ENCODE peak calls at places on chromosomes 4 and X, in eight cellular contexts. C is heart right ventricle; F is upper lobe of left lung; L is right lobe of liver; V is upper lobe of right lung; X is lower lobe of right lung; K is CD8-positive, alpha-beta T cell; S is left lung. H is an unnamed sample. For H3K36me3, the result is how much of the 10 kb centered on the place peaks cover.

GRCh38 chrX:134443020-134443419 is 16.9 kb upstream of the HPRT1 start:
- ATAC-seq in S (no peak), L (no peak), F (no peak), V (no peak), C (no peak), X (no peak), K (no peak), H (no peak)

GRCh38 chrX:47247206-47247998 is 14.6 kb downstream of the USP11 start:
- ATAC-seq in C (no peak), L (no peak), S (no peak), V (no peak), F (no peak), X (no peak), K (no peak), H (no peak)

GRCh38 chrX:43693602-43694406 is 37.7 kb downstream of the MAOA start:
- ATAC-seq in X (peak), L (peak), C (peak), S (peak), F (no peak), K (no peak), V (peak), H (no peak)

GRCh38 chr4:185013715-185014114 is 4.6 kb upstream of the HELT start:
- ATAC-seq in L (no peak), V (no peak), X (no peak), S (no peak), C (no peak), K (no peak), F (no peak), H (no peak)

GRCh38 chr4:176288020-176288419 is 19.0 kb upstream of the ASB5 start:
- ATAC-seq in S (no peak), L (no peak), X (no peak), F (no peak), V (no peak), K (no peak), C (no peak), H (no peak)

GRCh38 chr4:77922158-77923094 is 59.8 kb downstream of the MRPL1 start:
- ATAC-seq in S (no peak), X (no peak), K (no peak), L (peak), C (no peak), V (no peak), F (no peak), H (no peak)

GRCh38 chr4:179751669-179752068 is 2309.4 kb upstream of the AGA start:
- ATAC-seq in K (no peak), F (no peak), X (no peak), S (no peak), C (no peak), V (no peak), L (no peak), H (no peak)

GRCh38 chrX:118574666-118575065 is 79.1 kb downstream of the DOCK11 start:
- ATAC-seq in X (no peak), S (no peak), F (no peak), K (no peak), L (no peak), C (no peak), V (no peak), H (no peak)

GRCh38 chr4:90598741-90599140 is 471.5 kb downstream of the CCSER1 start:
- ATAC-seq in V (no peak), X (no peak), K (no peak), L (no peak), F (no peak), C (no peak), S (no peak), H (no peak)

GRCh38 chrX:85573801-85574200 is 194.3 kb upstream of the POF1B start:
- ATAC-seq in S (no peak), X (no peak), C (no peak), V (no peak), L (no peak), F (no peak), K (no peak), H (no peak)

GRCh38 chrX:47321386-47321785 is 49.0 kb upstream of the ZNF157 start:
- ATAC-seq in L (no peak), K (no peak), X (peak), F (no peak), C (no peak), V (peak), S (peak), H (peak)

GRCh38 chr4:115515379-115516171 is 402.2 kb upstream of the NDST4 start:
- ATAC-seq in S (no peak), C (no peak), L (no peak), K (no peak), F (no peak), V (no peak), X (no peak), H (no peak)

GRCh38 chr4:157447195-157447594 is 226.7 kb downstream of the GRIA2 start:
- ATAC-seq in S (no peak), X (no peak), C (no peak), V (no peak), F (no peak), L (no peak), K (no peak), H (no peak)

GRCh38 chrX:65407157-65407626 is 127.4 kb downstream of the LAS1L start:
- ATAC-seq in S (peak), X (peak), F (peak), K (no peak), C (peak), V (no peak), L (no peak), H (no peak)

GRCh38 chr4:133524369-133524768 is 375.3 kb downstream of the PCDH10 start:
- ATAC-seq in K (no peak), C (no peak), F (no peak), X (no peak), V (no peak), S (peak), L (no peak), H (no peak)

GRCh38 chrX:12383196-12383595 is 244.9 kb downstream of the FRMPD4 start:
- ATAC-seq in F (no peak), L (no peak), C (no peak), V (no peak), S (no peak), X (no peak), K (no peak), H (no peak)

GRCh38 chrX:1502241-1502640 is 34.7 kb downstream of the P2RY8 start:
- ATAC-seq in L (no peak), F (no peak), K (no peak), C (no peak), X (no peak), V (no peak), S (no peak), H (no peak)

GRCh38 chr4:33966808-33967207 is 2277.5 kb downstream of the ARAP2 start:
- ATAC-seq in L (no peak), C (no peak), V (no peak), F (no peak), K (no peak), X (no peak), S (no peak), H (no peak)

GRCh38 chr4:143262838-143263237 is 73.8 kb upstream of the GAB1 start:
- ATAC-seq in F (no peak), K (no peak), V (no peak), L (no peak), C (no peak), S (no peak), X (no peak), H (no peak)

GRCh38 chr4:2850966-2851782 is 7.5 kb downstream of the ADD1 start:
- ATAC-seq in V (no peak), L (no peak), S (no peak), X (no peak), K (no peak), F (no peak), C (no peak), H (no peak)

GRCh38 chr4:122854444-122854843 is 27.8 kb downstream of the FGF2 start:
- ATAC-seq in V (peak), X (peak), S (peak), K (no peak), C (peak), L (peak), F (peak), H (peak)

GRCh38 chr4:38782452-38783108 is at the start of gene TLR10:
- ATAC-seq in V (peak), C (peak), K (peak), F (peak), X (peak), L (peak), S (peak), H (no peak)

GRCh38 chr4:27018076-27018475 is 157.4 kb downstream of the STIM2 start:
- ATAC-seq in F (no peak), K (no peak), S (no peak), V (no peak), X (no peak), C (no peak), L (no peak), H (no peak)

GRCh38 chr4:175560628-175561027 is 251.4 kb downstream of the GPM6A start:
- ATAC-seq in V (no peak), C (no peak), F (no peak), S (peak), X (no peak), K (no peak), L (peak), H (no peak)

GRCh38 chr4:91830681-91831395 is 472.9 kb upstream of the GRID2 start:
- ATAC-seq in F (no peak), X (no peak), S (no peak), L (no peak), C (no peak), V (no peak), K (no peak), H (no peak)

GRCh38 chr4:87108142-87108546 is 112.3 kb downstream of the KLHL8 start:
- ATAC-seq in K (no peak), S (peak), L (peak), C (peak), X (peak), V (peak), F (peak), H (peak)

GRCh38 chr4:177381762-177382310 is 60.4 kb downstream of the AGA start:
- ATAC-seq in S (no peak), V (peak), X (no peak), C (no peak), L (no peak), F (peak), K (no peak), H (no peak)

GRCh38 chr4:84965558-84966381 is 720 bp downstream of the WDFY3 start:
- ATAC-seq in K (no peak), L (peak), V (peak), S (peak), X (peak), F (peak), C (peak), H (peak)

GRCh38 chr4:84964995-84965557 is 1.4 kb downstream of the WDFY3 start:
- ATAC-seq in F (no peak), L (no peak), C (no peak), X (no peak), V (no peak), S (no peak), K (no peak), H (no peak)

GRCh38 chr4:84966382-84967291 is at the start of gene WDFY3:
- ATAC-seq in C (peak), L (peak), V (peak), K (no peak), X (peak), F (peak), S (peak), H (peak)

GRCh38 chr4:84968936-84969335 is 2.4 kb upstream of the WDFY3 start:
- ATAC-seq in L (no peak), S (no peak), X (no peak), K (no peak), V (no peak), F (no peak), C (no peak), H (no peak)

DNA sequence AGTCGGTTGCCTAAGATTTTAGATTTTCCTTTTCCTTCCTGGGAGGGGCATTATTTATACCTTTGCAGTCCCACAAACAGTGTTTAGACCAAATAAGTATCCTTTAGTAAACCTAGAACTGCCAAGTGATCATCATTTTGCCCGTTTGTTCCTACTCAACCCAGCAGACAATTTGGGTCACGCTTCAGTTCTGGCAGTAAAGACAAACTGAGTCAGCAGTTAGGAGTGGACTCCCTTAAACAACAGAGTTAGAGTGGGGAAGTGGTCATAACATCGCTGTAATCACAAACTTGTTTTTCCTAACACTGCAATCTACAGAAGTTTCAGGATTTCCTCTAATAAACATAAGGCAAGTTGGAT is 782 bp upstream of the WDFY3 start:
- ATAC-seq in F (peak), X (peak), V (no peak), K (no peak), C (peak), S (peak), L (peak), H (peak)
- H3K4me3 ChIP-seq in F (peak), X (peak), V (peak), K (no peak), C (peak), S (peak), L (peak), H (peak)

GRCh38 chr4:153602758-153603157 is 81.3 kb upstream of the TLR2 start:
- ATAC-seq in F (no peak), C (no peak), K (no peak), X (no peak), V (no peak), L (no peak), S (no peak), H (no peak)
- H3K36me3 ChIP-seq in F (under half), C (half or more), K (half or more), X (half or more), V (half or more), L (under half), S (half or more), H (under half)

GRCh38 chr4:152919826-152920225 is 16.3 kb upstream of the FHDC1 start:
- ATAC-seq in X (peak), C (no peak), S (no peak), K (no peak), L (no peak), F (no peak), V (peak), H (no peak)

GRCh38 chr4:152920768-152921167 is 15.4 kb upstream of the FHDC1 start:
- ATAC-seq in K (no peak), F (no peak), L (no peak), V (no peak), S (no peak), C (no peak), X (no peak), H (no peak)

GRCh38 chr4:152917533-152918395 is 18.4 kb upstream of the FHDC1 start:
- ATAC-seq in F (peak), K (no peak), L (no peak), S (peak), V (peak), X (peak), C (no peak), H (no peak)

GRCh38 chr4:152926959-152927358 is 9.2 kb upstream of the FHDC1 start:
- ATAC-seq in X (no peak), C (no peak), K (no peak), L (no peak), V (no peak), F (no peak), S (no peak), H (no peak)

GRCh38 chr4:152921284-152921683 is 14.8 kb upstream of the FHDC1 start:
- ATAC-seq in K (no peak), X (no peak), C (no peak), V (no peak), S (no peak), F (no peak), L (no peak), H (no peak)
- TF ChIP-seq CTCF in K (no peak), X (no peak), C (no peak), V (no peak), S (no peak), F (no peak), L (no peak), H (no peak)

DNA sequence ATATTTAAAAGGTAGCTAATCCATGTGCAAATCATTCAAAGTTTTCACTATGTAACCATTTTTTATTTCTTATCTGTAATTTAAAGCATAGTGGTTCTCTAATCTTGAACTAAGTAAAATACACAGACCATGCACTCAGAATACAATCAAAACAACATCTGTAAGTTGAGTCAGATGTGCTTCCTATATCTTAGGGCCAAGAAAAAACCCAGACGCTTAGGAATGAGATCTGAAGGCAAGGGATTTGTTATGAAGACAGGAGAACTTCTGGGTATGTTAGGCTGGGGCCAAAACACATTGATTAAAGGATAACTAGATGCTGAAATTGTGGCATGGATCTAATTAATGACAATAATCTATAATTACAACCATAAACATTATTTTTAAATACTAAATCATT is 120.3 kb downstream of the PDE5A start:
- ATAC-seq in C (no peak), X (no peak), F (no peak), S (no peak), L (no peak), V (no peak), K (no peak), H (no peak)
- H3K4me3 ChIP-seq in C (no peak), X (no peak), F (no peak), S (no peak), L (no peak), V (no peak), K (no peak), H (no peak)

GRCh38 chr4:7764466-7764865 is 175.2 kb downstream of the AFAP1 start:
- ATAC-seq in L (no peak), V (no peak), F (no peak), C (no peak), K (no peak), X (no peak), S (no peak), H (no peak)

GRCh38 chr4:7766661-7767345 is 172.9 kb downstream of the AFAP1 start:
- ATAC-seq in V (no peak), F (no peak), K (no peak), S (no peak), L (no peak), X (no peak), C (no peak), H (peak)

GRCh38 chr4:7766086-7766485 is 173.6 kb downstream of the AFAP1 start:
- ATAC-seq in K (no peak), S (no peak), V (no peak), X (no peak), C (no peak), L (no peak), F (no peak), H (no peak)

GRCh38 chr4:7767526-7767925 is 172.1 kb downstream of the AFAP1 start:
- ATAC-seq in F (no peak), X (no peak), C (no peak), S (no peak), V (no peak), L (no peak), K (no peak), H (no peak)

GRCh38 chr4:7765676-7766075 is 174.0 kb downstream of the AFAP1 start:
- ATAC-seq in X (no peak), L (no peak), S (no peak), C (no peak), V (no peak), F (no peak), K (no peak), H (no peak)
- H3K36me3 ChIP-seq in X (half or more), L (under half), S (half or more), C (half or more), V (under half), F (under half), K (under half), H (half or more)

GRCh38 chr4:183444953-183445543 is 612 bp downstream of the CDKN2AIP start:
- ATAC-seq in C (peak), L (peak), K (no peak), F (peak), V (peak), S (peak), X (peak), H (peak)

GRCh38 chr4:183447646-183448045 is 3.2 kb downstream of the CDKN2AIP start:
- ATAC-seq in C (no peak), S (no peak), L (no peak), K (no peak), V (no peak), F (no peak), X (no peak), H (no peak)

GRCh38 chr4:183441276-183441675 is 3.2 kb upstream of the CDKN2AIP start:
- ATAC-seq in X (no peak), C (no peak), K (no peak), F (no peak), S (no peak), V (no peak), L (no peak), H (no peak)

GRCh38 chr4:183443609-183444148 is 757 bp upstream of the CDKN2AIP start:
- ATAC-seq in C (peak), K (peak), L (peak), V (no peak), X (no peak), S (peak), F (no peak), H (peak)

DNA sequence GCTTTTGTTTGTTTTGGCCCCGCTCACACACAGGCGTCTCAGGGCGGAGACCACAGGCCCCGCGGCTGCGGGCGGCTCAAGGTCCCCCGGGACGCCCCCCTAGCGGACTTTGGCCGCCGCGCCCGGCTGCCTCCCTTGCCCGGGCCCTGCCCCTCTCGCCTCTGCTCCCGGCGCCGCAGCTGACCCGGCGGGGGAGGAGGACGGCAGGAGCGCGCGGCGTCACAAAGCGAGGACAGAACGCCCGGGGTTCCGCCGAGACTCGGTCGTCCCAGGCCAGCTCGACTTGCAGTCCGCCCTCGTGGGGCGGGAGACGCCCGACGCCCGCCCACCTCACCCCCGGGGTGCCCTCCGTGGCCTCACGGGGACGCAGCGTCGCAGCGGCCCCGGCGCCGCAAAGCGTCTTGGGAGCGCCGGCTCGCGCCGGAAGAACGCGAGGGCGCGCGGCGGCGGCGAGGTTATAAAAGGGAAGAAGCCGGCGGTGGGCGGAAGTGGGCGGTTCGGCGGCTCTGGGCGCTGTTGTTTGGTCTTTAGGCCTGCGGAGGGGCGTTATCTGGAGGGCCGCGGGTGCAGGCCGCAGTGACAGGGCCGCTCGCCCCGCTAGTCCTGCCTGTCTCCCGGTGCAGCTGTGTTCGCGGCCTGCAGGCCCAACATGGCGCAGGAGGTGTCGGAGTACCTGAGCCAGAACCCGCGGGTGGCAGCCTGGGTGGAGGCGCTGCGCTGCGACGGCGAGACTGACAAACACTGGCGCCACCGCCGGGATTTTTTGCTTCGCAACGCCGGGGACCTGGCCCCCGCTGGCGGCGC is at the start of gene CDKN2AIP:
- ATAC-seq in S (peak), X (peak), K (peak), F (peak), L (peak), C (peak), V (peak), H (peak)
- TF ChIP-seq CTCF in S (no peak), X (peak), K (no peak), F (no peak), L (no peak), C (peak), V (no peak), H (peak)

DNA sequence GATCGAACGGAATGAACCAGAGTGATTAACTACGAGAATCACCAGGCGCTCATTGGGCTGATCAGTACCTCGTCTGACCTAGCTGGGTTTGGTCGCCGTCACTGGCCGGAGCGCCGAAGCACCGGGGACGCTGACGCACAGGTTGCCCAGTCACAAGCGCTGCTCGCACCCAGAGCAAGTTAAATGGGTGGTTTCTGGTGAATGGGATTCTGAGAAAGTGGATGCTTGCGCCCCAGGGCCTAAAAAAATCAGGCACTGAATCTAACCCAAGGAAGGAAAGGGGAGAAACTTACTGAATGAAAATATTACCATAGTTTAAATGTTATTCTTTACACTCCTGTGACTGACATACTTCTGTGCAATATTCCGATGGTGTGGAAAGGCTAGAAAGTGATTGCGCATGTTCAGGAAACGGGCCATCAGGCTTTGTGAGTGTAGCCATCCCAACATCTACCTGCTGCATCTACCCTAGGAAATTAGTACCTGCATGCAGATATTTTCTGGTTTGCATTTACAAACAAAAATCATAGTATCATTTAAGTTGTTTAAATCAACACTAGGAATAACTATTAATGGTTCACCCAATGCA is 792 bp upstream of the ABCG2 start:
- ATAC-seq in L (peak), F (peak), X (peak), K (no peak), S (peak), C (peak), V (peak), H (peak)
- H3K4me3 ChIP-seq in L (peak), F (peak), X (peak), K (peak), S (peak), C (peak), V (peak), H (peak)